ENCODE peak calls at places on chromosomes 3 and 15, in five cellular contexts. P is fibroblast of the aortic adventitia, R is EL, E is cardiac muscle cell, D is T-helper 9 cell. M is an unnamed sample.

GRCh38 chr3:65490132-65490531 is 548.6 kb downstream of the MAGI1 start:
- DNase-seq in P (no peak), R (no peak), E (no peak), D (no peak), M (no peak)

GRCh38 chr3:44983413-44984040 is 7.5 kb downstream of the EXOSC7 start:
- DNase-seq in P (no peak), R (no peak), E (no peak), D (no peak), M (no peak)

GRCh38 chr15:63210151-63211051 is 21.0 kb downstream of the RAB8B start:
- DNase-seq in P (no peak), R (no peak), E (no peak), D (no peak), M (no peak)

GRCh38 chr3:169389925-169390253 is 273.6 kb downstream of the MECOM start:
- DNase-seq in P (no peak), R (no peak), E (no peak), D (no peak), M (no peak)

GRCh38 chr15:49288411-49288810 is 118.4 kb downstream of the GALK2 start:
- DNase-seq in P (peak), R (no peak), E (no peak), D (no peak), M (no peak)

GRCh38 chr15:67149859-67150824 is 84.7 kb downstream of the SMAD3 start:
- DNase-seq in P (peak), R (peak), E (peak), D (peak), M (no peak)

GRCh38 chr3:24550588-24550987 is 55.9 kb upstream of the THRB start:
- DNase-seq in P (no peak), R (no peak), E (no peak), D (no peak), M (no peak)

GRCh38 chr15:96334017-96334704 is 3.7 kb downstream of the NR2F2 start:
- DNase-seq in P (no peak), R (peak), E (no peak), D (no peak), M (no peak)

GRCh38 chr3:70308760-70309159 is 3.7 kb downstream of the MDFIC2 start:
- DNase-seq in P (peak), R (peak), E (peak), D (no peak), M (no peak)

GRCh38 chr3:125326957-125327356 is 48.2 kb downstream of the ZNF148 start:
- DNase-seq in P (no peak), R (no peak), E (no peak), D (no peak), M (no peak)

GRCh38 chr3:127959873-127960272 is 44.8 kb downstream of the KBTBD12 start:
- DNase-seq in P (no peak), R (peak), E (peak), D (no peak), M (no peak)

GRCh38 chr3:48504051-48504946 is at the start of gene SHISA5:
- DNase-seq in P (peak), R (peak), E (peak), D (peak), M (peak)

GRCh38 chr15:74383695-74384565 is 16.5 kb upstream of the CYP11A1 start:
- DNase-seq in P (peak), R (no peak), E (peak), D (no peak), M (no peak)

GRCh38 chr3:42408156-42408555 is 2.3 kb downstream of the LYZL4 start:
- DNase-seq in P (no peak), R (no peak), E (no peak), D (no peak), M (no peak)

GRCh38 chr15:86034904-86035303 is 44.8 kb upstream of the AGBL1 start:
- DNase-seq in P (no peak), R (no peak), E (no peak), D (no peak), M (no peak)

GRCh38 chr15:43958894-43959330 is 132.1 kb downstream of the WDR76 start:
- DNase-seq in P (peak), R (peak), E (peak), D (no peak), M (no peak)

GRCh38 chr15:66138096-66138783 is 115.3 kb downstream of the MEGF11 start:
- DNase-seq in P (no peak), R (no peak), E (peak), D (no peak), M (no peak)

GRCh38 chr3:178181085-178181484 is 355.2 kb upstream of the KCNMB2 start:
- DNase-seq in P (no peak), R (no peak), E (no peak), D (no peak), M (no peak)

GRCh38 chr3:53495091-53495517 is 693 bp downstream of the CACNA1D start:
- DNase-seq in P (no peak), R (no peak), E (no peak), D (no peak), M (no peak)

GRCh38 chr3:42515391-42515916 is 13.0 kb downstream of the VIPR1 start:
- DNase-seq in P (peak), R (no peak), E (no peak), D (no peak), M (no peak)

M was measured in activated CD4-positive, CD25-positive, alpha-beta regulatory T cell treated with anti-CD3 and anti-CD28 coated beads, Interleukin-2, amount 50 U/mL, for 72 hours.